ENCODE peak calls at places on chromosomes 6 and 20, in ten cellular contexts. O is heart left ventricle; N is type B pancreatic cell; U is stimulated activated CD4-positive, alpha-beta T cell treated with anti-CD3 and anti-CD28 coated beads, Interleukin-15, amount 100 ng/mL, for 1 hour; Q is ovary; K is testis; G is heart right ventricle; L is stomach; S is mucosa of descending colon; Z is psoas muscle. Y is an unnamed sample.

GRCh38 chr6:44113396-44113795 is 13.9 kb downstream of the MRPL14 start:
- DNase-seq in O (no peak), N (no peak), U (no peak), Q (no peak), K (no peak), G (no peak), L (no peak), S (no peak), Z (no peak), Y (no peak)

GRCh38 chr6:44655368-44656342 is 268.1 kb downstream of the CDC5L start:
- DNase-seq in O (peak), N (peak), U (peak), Q (peak), K (peak), G (peak), L (peak), S (peak), Z (peak), Y (peak)

GRCh38 chr6:127420558-127420957 is 38.6 kb downstream of the KIAA0408 start:
- DNase-seq in O (no peak), N (no peak), U (peak), Q (no peak), K (peak), G (peak), L (peak), S (no peak), Z (no peak), Y (no peak)

GRCh38 chr6:168368971-168369370 is 49.4 kb upstream of the DACT2 start:
- DNase-seq in O (peak), N (no peak), U (no peak), Q (peak), K (no peak), G (no peak), L (no peak), S (peak), Z (no peak), Y (no peak)

GRCh38 chr6:141833001-141833655 is 299.6 kb upstream of the GJE1 start:
- DNase-seq in O (no peak), N (no peak), U (no peak), Q (no peak), K (no peak), G (no peak), L (no peak), S (no peak), Z (no peak), Y (no peak)

GRCh38 chr6:103405321-103405720 is 1454.4 kb downstream of the HACE1 start:
- DNase-seq in O (no peak), N (no peak), U (no peak), Q (no peak), K (no peak), G (no peak), L (no peak), S (no peak), Z (no peak), Y (no peak)

GRCh38 chr6:27575594-27576361 is 102.9 kb upstream of the ZNF184 start:
- DNase-seq in O (no peak), N (no peak), U (no peak), Q (no peak), K (no peak), G (no peak), L (no peak), S (no peak), Z (no peak), Y (no peak)

GRCh38 chr6:106380407-106380806 is 19.9 kb downstream of the CRYBG1 start:
- DNase-seq in O (no peak), N (no peak), U (no peak), Q (no peak), K (no peak), G (no peak), L (no peak), S (no peak), Z (no peak), Y (no peak)

GRCh38 chr20:11103866-11104265 is 430.1 kb upstream of the JAG1 start:
- DNase-seq in O (no peak), N (no peak), U (no peak), Q (no peak), K (no peak), G (no peak), L (no peak), S (no peak), Z (no peak), Y (no peak)

GRCh38 chr6:111710439-111710838 is 104.8 kb upstream of the TRAF3IP2 start:
- DNase-seq in O (no peak), N (no peak), U (no peak), Q (no peak), K (no peak), G (no peak), L (no peak), S (no peak), Z (no peak), Y (no peak)

Y was measured in Right ventricle myocardium inferior.